ENCODE peak calls at places on chromosomes 11 and 22, in eight cellular contexts. G is ovary, N is H9, O is heart right ventricle, R is SK-N-SH, B is cardiac muscle cell, E is fibroblast of lung, H is neuronal stem cell. F is an unnamed sample.

GRCh38 chr11:12876340-12876739 is 132.8 kb upstream of the RASSF10 start:
- DNase-seq in O (no peak), B (no peak), R (no peak), G (no peak), E (peak; percentile 49), N (no peak), H (no peak), F (no peak)

GRCh38 chr11:47768090-47768620 is 1.0 kb upstream of the FNBP4 start:
- DNase-seq in E (peak; percentile 68), O (peak; percentile 66), B (peak; percentile 76), G (peak; percentile 62), H (peak; percentile 15), N (no peak), R (peak; percentile 72), F (peak; percentile 62)

GRCh38 chr11:36164522-36165250 is 124.5 kb downstream of the COMMD9 start:
- DNase-seq in R (no peak), H (no peak), E (no peak), G (no peak), O (no peak), N (no peak), B (no peak), F (no peak)

GRCh38 chr11:9489366-9489765 is 28.6 kb downstream of the ZNF143 start:
- DNase-seq in O (no peak), H (no peak), G (no peak), R (no peak), E (peak; percentile 84), N (no peak), B (no peak), F (no peak)

GRCh38 chr22:41240377-41241132 is at the start of gene CHADL:
- DNase-seq in R (peak; percentile 72), O (no peak), E (no peak), N (peak; percentile 62), G (no peak), H (no peak), B (no peak), F (peak; percentile 95)

GRCh38 chr22:20186183-20186870 is 35.5 kb upstream of the CCDC188 start:
- DNase-seq in B (no peak), O (no peak), R (peak; percentile 59), E (no peak), N (peak; percentile 87), H (no peak), G (no peak), F (no peak)

GRCh38 chr22:44107341-44107740 is 73.4 kb upstream of the PARVG start:
- DNase-seq in E (peak; percentile 59), N (peak; percentile 75), H (no peak), B (no peak), O (no peak), G (no peak), R (no peak), F (no peak)

GRCh38 chr11:86809561-86809960 is 9.2 kb downstream of the PRSS23 start:
- DNase-seq in G (no peak), B (no peak), R (no peak), N (no peak), E (no peak), H (no peak), O (no peak), F (no peak)

GRCh38 chr22:47042861-47043496 is 280.5 kb downstream of the TBC1D22A start:
- DNase-seq in R (no peak), G (no peak), O (peak; percentile 5), N (no peak), B (no peak), E (no peak), H (no peak), F (no peak)

GRCh38 chr11:73312806-73313403 is 4.8 kb downstream of the ARHGEF17 start:
- DNase-seq in R (peak; percentile 83), B (no peak), O (no peak), E (peak; percentile 50), G (no peak), H (no peak), N (no peak), F (no peak)

GRCh38 chr22:43182118-43182517 is 4.8 kb downstream of the TTLL12 start:
- DNase-seq in N (no peak), O (no peak), H (no peak), R (no peak), G (peak; percentile 34), E (no peak), B (no peak), F (no peak)

GRCh38 chr11:83975984-83976383 is 689.8 kb upstream of the CCDC90B start:
- DNase-seq in R (no peak), H (no peak), B (no peak), E (peak; percentile 36), O (no peak), G (no peak), N (no peak), F (no peak)

DNA sequence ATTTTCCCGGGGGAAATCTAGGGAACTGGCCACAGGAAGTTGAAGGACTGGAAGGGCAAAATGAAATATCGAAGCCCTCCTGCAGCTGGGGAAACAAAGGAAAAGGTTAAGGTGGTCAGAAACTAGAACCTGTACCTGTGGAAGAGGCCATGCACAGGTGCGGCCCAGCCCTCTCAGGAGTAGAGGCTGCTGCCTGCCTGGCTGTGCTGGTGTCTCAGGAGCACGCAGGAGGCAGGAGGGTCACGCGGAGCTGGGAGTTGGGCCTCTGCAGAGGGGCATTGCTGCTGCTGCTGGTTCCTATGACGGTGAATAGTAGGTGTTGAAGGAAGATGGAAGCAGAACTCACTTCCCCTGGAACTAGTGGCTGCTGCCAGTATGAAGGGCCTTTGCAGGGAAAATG is 425.7 kb downstream of the NTM start:
- DNase-seq in G (no peak), N (no peak), H (no peak), E (no peak), B (no peak), R (no peak), O (no peak), F (no peak)
- H3K27me3 ChIP-seq in G (no peaks in the 10 kb centered on the region), N (no peaks in the 10 kb centered on the region), H (no peaks in the 10 kb centered on the region), E (peaks cover 9% of the 10 kb centered on the region), B (peaks cover 14% of the 10 kb centered on the region), R (peaks cover 5% of the 10 kb centered on the region), O (peaks cover 12% of the 10 kb centered on the region), F (no peaks in the 10 kb centered on the region)

GRCh38 chr11:18280438-18281046 is 14.5 kb downstream of the SAA1 start:
- DNase-seq in B (no peak), G (no peak), N (no peak), O (no peak), H (no peak), E (no peak), R (no peak), F (no peak)

GRCh38 chr11:18277560-18278271 is 11.7 kb downstream of the SAA1 start:
- DNase-seq in B (no peak), O (no peak), R (no peak), H (no peak), G (no peak), N (no peak), E (no peak), F (peak; percentile 15)

GRCh38 chr11:18285841-18286240 is 19.8 kb downstream of the SAA1 start:
- DNase-seq in O (no peak), E (peak; percentile 5), R (no peak), G (no peak), N (no peak), H (no peak), B (no peak), F (no peak)

GRCh38 chr11:18282626-18283025 is 16.6 kb downstream of the SAA1 start:
- DNase-seq in R (no peak), H (no peak), G (no peak), O (no peak), E (no peak), N (no peak), B (no peak), F (no peak)
- H3K27ac ChIP-seq in R (no peak overlapping the region), H (no peak overlapping the region), G (no peak overlapping the region), O (no peak overlapping the region), E (no peak overlapping the region), N (no peak overlapping the region), B (no peak overlapping the region), F (no peak overlapping the region)

GRCh38 chr11:1230456-1231395 is 7.9 kb downstream of the MUC5B start:
- DNase-seq in H (no peak), G (no peak), N (peak; percentile 41), E (no peak), B (no peak), O (peak; percentile 12), R (peak; percentile 71), F (no peak)

GRCh38 chr11:1230121-1230455 is 7.2 kb downstream of the MUC5B start:
- DNase-seq in O (no peak), N (peak; percentile 14), R (no peak), H (no peak), G (no peak), B (no peak), E (no peak), F (no peak)

GRCh38 chr11:1233351-1234053 is 10.6 kb downstream of the MUC5B start:
- DNase-seq in O (peak; percentile 6), E (no peak), N (peak; percentile 18), H (no peak), B (no peak), G (no peak), R (peak; percentile 49), F (no peak)

GRCh38 chr11:1232328-1233321 is 9.8 kb downstream of the MUC5B start:
- DNase-seq in R (peak; percentile 29), O (peak; percentile 7), N (peak; percentile 24), H (no peak), B (no peak), G (no peak), E (no peak), F (no peak)

DNA sequence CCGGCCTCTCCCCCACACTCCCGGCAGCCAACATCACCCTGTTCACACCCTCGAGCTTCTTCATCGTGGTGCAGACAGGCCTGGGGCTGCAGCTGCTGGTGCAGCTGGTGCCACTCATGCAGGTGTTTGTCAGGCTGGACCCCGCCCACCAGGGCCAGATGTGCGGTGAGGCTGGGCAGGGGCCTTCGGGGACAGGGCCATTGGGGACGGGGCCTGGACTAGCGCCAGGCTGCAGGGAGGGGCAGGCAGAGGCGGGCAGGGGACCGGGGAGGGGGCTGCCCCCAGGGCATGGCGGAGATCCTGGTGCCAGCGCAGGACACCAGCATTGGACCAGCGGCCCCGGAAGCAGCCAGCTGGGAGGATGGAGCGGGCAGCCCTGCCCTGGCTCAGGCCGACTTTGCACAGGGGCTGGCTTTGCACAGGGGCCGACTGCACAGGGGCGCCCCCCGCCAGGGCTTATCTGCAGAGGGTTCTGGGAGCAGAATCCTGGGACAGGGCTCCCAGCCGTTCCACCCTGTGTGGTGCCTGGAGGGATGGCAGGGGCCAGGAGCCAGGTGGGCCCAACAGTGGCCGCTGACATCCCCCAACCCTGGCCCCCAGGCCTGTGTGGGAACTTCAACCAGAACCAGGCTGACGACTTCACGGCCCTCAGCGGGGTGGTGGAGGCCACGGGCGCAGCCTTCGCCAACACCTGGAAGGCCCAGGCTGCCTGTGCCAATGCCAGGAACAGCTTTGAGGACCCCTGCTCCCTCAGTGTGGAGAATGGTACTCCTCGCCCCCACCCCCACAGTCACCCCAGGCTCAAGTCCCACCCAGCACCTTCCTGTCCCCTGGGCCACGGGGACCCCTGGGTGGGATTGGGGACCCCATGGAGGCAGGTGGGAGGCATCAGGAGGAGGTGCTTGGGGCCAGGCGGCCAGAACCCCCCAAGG is 8.8 kb downstream of the MUC5B start:
- DNase-seq in E (no peak), N (peak; percentile 24), R (peak; percentile 84), B (no peak), H (no peak), G (no peak), O (peak; percentile 7), F (no peak)
- H3K27me3 ChIP-seq in E (no peaks in the 10 kb centered on the region), N (no peaks in the 10 kb centered on the region), R (no peaks in the 10 kb centered on the region), B (no peaks in the 10 kb centered on the region), H (no peaks in the 10 kb centered on the region), G (no peaks in the 10 kb centered on the region), O (peaks cover 49% of the 10 kb centered on the region), F (no peaks in the 10 kb centered on the region)

GRCh38 chr22:24893341-24894070 is 53.0 kb downstream of the LHFPL7 start:
- DNase-seq in H (no peak), E (no peak), B (no peak), O (peak; percentile 16), R (no peak), G (no peak), N (no peak), F (no peak)

GRCh38 chr22:24894220-24894975 is 52.1 kb downstream of the LHFPL7 start:
- DNase-seq in H (no peak), E (peak; percentile 97), R (peak; percentile 81), B (peak; percentile 17), N (no peak), O (peak; percentile 76), G (peak; percentile 91), F (no peak)

GRCh38 chr22:24894998-24895397 is 51.5 kb downstream of the LHFPL7 start:
- DNase-seq in R (peak; percentile 85), E (peak; percentile 65), H (no peak), B (peak; percentile 21), N (no peak), O (peak; percentile 75), G (peak; percentile 82), F (no peak)
- H3K27ac ChIP-seq in R (peak overlapping the region; percentile 94), E (no peak overlapping the region), H (no peak overlapping the region), B (no peak overlapping the region), N (no peak overlapping the region), O (peak overlapping the region; percentile 47), G (peak overlapping the region; percentile 66), F (no peak overlapping the region)